ENCODE peak calls at places on chromosomes 7 and 10, in six cellular contexts. N is fibroblast of lung, U is A673, W is adipocyte, M is heart left ventricle, C is choroid plexus epithelial cell. V is an unnamed sample.
A peak's percentile ranks its signal among the peaks of the same experiment; 100 is the strongest.

GRCh38 chr10:37754538-37755323 is 102.7 kb downstream of the ZNF248 start:
- DNase-seq in W (peak; percentile 15), C (peak; percentile 3), M (no peak), N (no peak), U (peak; percentile 22), V (peak; percentile 5)

GRCh38 chr7:6290345-6290744 is 17.9 kb upstream of the CYTH3 start:
- DNase-seq in U (no peak), N (no peak), C (no peak), M (no peak), W (no peak), V (no peak)

GRCh38 chr7:107972075-107972482 is 30.9 kb downstream of the LAMB1 start:
- DNase-seq in W (peak; percentile 98), C (peak; percentile 96), M (peak; percentile 62), U (peak; percentile 74), N (peak; percentile 99), V (peak; percentile 86)

GRCh38 chr7:85090138-85090537 is 96.7 kb downstream of the SEMA3D start:
- DNase-seq in C (no peak), N (no peak), W (no peak), U (no peak), M (peak; percentile 18), V (no peak)

GRCh38 chr7:123769371-123769770 is 20.6 kb upstream of the WASL start:
- DNase-seq in U (no peak), W (no peak), M (peak; percentile 45), C (peak; percentile 54), N (peak; percentile 76), V (no peak)

GRCh38 chr10:86654411-86655172 is at the start of gene OPN4:
- DNase-seq in U (no peak), M (no peak), W (no peak), C (no peak), N (no peak), V (no peak)

GRCh38 chr10:48838830-48839229 is 100.8 kb downstream of the LRRC18 start:
- DNase-seq in C (no peak), U (no peak), M (no peak), W (no peak), N (no peak), V (no peak)

GRCh38 chr7:10429031-10429430 is 544.6 kb upstream of the PHF14 start:
- DNase-seq in C (no peak), M (no peak), N (no peak), W (no peak), U (no peak), V (no peak)

GRCh38 chr7:155387066-155387620 is 70.8 kb upstream of the EN2 start:
- DNase-seq in W (no peak), U (no peak), N (no peak), C (no peak), M (no peak), V (no peak)

GRCh38 chr10:132451506-132452215 is 54.7 kb downstream of the PWWP2B start:
- DNase-seq in W (no peak), N (no peak), C (no peak), U (no peak), M (no peak), V (no peak)

GRCh38 chr10:5566606-5567005 is 41.8 kb downstream of the CALML3 start:
- DNase-seq in C (no peak), M (no peak), W (no peak), U (no peak), N (no peak), V (no peak)

GRCh38 chr7:3089493-3089892 is 45.8 kb upstream of the CARD11 start:
- DNase-seq in M (no peak), N (peak; percentile 9), C (peak; percentile 34), U (peak; percentile 35), W (no peak), V (no peak)

GRCh38 chr7:70393956-70394355 is 738.0 kb upstream of the GALNT17 start:
- DNase-seq in W (no peak), N (no peak), U (no peak), M (no peak), C (no peak), V (no peak)

GRCh38 chr7:21912305-21912704 is 33.4 kb downstream of the CDCA7L start:
- DNase-seq in C (peak; percentile 20), U (peak; percentile 53), W (peak; percentile 67), M (peak; percentile 61), N (peak; percentile 46), V (peak; percentile 85)

GRCh38 chr10:51699145-51699474 is 285 bp downstream of the CSTF2T start:
- DNase-seq in M (no peak), W (no peak), N (no peak), C (no peak), U (no peak), V (no peak)

GRCh38 chr7:107147464-107148214 is 21.2 kb upstream of the HBP1 start:
- DNase-seq in W (peak; percentile 76), M (no peak), C (peak; percentile 65), U (peak; percentile 42), N (peak; percentile 57), V (no peak)

GRCh38 chr10:75137533-75138438 is 26.3 kb downstream of the SAMD8 start:
- DNase-seq in C (peak; percentile 37), M (no peak), N (peak; percentile 69), W (peak; percentile 66), U (no peak), V (peak; percentile 47)

GRCh38 chr10:103695584-103696005 is 159.8 kb downstream of the SH3PXD2A start:
- DNase-seq in M (no peak), U (peak; percentile 53), W (peak; percentile 82), C (peak; percentile 91), N (peak; percentile 42), V (peak; percentile 58)

GRCh38 chr10:103692421-103693069 is 162.8 kb downstream of the SH3PXD2A start:
- DNase-seq in U (no peak), C (no peak), W (no peak), N (no peak), M (no peak), V (no peak)

GRCh38 chr10:103691723-103692380 is 163.5 kb downstream of the SH3PXD2A start:
- DNase-seq in U (no peak), C (no peak), W (no peak), M (no peak), N (no peak), V (no peak)

GRCh38 chr10:103693070-103693811 is 162.1 kb downstream of the SH3PXD2A start:
- DNase-seq in C (no peak), U (no peak), W (peak; percentile 74), M (no peak), N (no peak), V (no peak)

DNA sequence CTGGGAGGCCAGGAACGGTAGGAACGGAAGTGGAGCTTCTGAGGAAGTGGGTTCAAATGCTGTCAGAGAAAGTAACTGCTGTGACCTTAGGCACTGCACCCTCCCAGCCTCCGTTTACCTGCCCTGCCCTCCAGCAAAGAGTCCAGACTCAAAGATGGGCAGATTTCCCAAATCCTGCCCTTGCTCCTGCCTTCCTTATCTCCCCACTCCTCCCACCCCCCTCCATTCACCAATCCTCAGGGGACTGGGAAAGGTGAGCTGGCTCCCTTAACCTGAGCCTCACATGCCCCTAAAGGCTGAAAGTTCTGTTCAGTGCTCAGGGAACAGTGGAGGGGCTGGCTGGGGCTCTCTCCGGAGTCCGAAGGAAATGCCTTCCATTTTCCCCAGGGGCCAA is 161.6 kb downstream of the SH3PXD2A start:
- DNase-seq in C (no peak), U (no peak), M (no peak), W (no peak), N (no peak), V (no peak)
- H3K4me3 ChIP-seq in C (no peak overlapping the region), U (no peak overlapping the region), M (no peak overlapping the region), W (no peak overlapping the region), N (peak overlapping the region; percentile 38), V (no peak overlapping the region)

GRCh38 chr7:80648201-80648600 is 9.8 kb downstream of the CD36 start:
- DNase-seq in C (no peak), N (no peak), M (no peak), U (no peak), W (no peak), V (no peak)
- H3K4me3 ChIP-seq in C (no peak overlapping the region), N (no peak overlapping the region), M (no peak overlapping the region), U (no peak overlapping the region), W (no peak overlapping the region), V (no peak overlapping the region)

GRCh38 chr7:73829921-73830617 is 727 bp upstream of the CLDN4 start:
- DNase-seq in W (no peak), C (no peak), M (no peak), N (no peak), U (no peak), V (no peak)

GRCh38 chr7:73828972-73829371 is 1.8 kb upstream of the CLDN4 start:
- DNase-seq in U (no peak), M (no peak), N (no peak), C (no peak), W (no peak), V (no peak)

GRCh38 chr7:73829505-73829904 is 1.3 kb upstream of the CLDN4 start:
- DNase-seq in C (no peak), W (no peak), M (no peak), N (no peak), U (no peak), V (no peak)

GRCh38 chr7:73827568-73828106 is 3.2 kb upstream of the CLDN4 start:
- DNase-seq in N (no peak), W (no peak), C (no peak), U (no peak), M (peak; percentile 47), V (no peak)

GRCh38 chr7:73828107-73828803 is 2.5 kb upstream of the CLDN4 start:
- DNase-seq in U (peak; percentile 54), M (no peak), W (no peak), C (peak; percentile 28), N (peak; percentile 36), V (no peak)
- H3K4me3 ChIP-seq in U (no peak overlapping the region), M (no peak overlapping the region), W (no peak overlapping the region), C (no peak overlapping the region), N (no peak overlapping the region), V (no peak overlapping the region)

GRCh38 chr7:93148727-93149126 is 542 bp upstream of the SAMD9L start:
- DNase-seq in M (no peak), W (no peak), N (no peak), U (no peak), C (no peak), V (no peak)
- H3K4me3 ChIP-seq in M (no peak overlapping the region), W (peak overlapping the region; percentile 87), N (no peak overlapping the region), U (no peak overlapping the region), C (no peak overlapping the region), V (no peak overlapping the region)

DNA sequence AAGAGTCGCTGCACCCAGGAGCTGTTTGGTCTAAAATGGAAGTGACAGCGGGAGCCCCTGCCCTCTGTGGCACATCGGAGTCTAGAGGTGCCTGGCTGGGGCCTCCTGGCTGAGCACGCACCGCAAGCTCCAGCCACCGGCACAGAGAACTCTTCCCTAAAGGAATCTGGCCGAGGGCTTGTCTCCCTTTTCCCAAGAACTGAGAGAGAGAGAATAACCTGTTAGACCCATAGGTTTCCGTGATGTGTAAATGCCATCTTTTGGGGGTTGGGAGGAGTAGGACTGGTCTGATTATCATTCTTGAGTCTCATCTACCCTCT is 47.3 kb downstream of the PROSER2 start:
- DNase-seq in N (no peak), C (no peak), M (no peak), W (no peak), U (no peak), V (no peak)
- H3K4me3 ChIP-seq in N (peak overlapping the region; percentile 22), C (peak overlapping the region; percentile 28), M (no peak overlapping the region), W (no peak overlapping the region), U (no peak overlapping the region), V (no peak overlapping the region)

DNA sequence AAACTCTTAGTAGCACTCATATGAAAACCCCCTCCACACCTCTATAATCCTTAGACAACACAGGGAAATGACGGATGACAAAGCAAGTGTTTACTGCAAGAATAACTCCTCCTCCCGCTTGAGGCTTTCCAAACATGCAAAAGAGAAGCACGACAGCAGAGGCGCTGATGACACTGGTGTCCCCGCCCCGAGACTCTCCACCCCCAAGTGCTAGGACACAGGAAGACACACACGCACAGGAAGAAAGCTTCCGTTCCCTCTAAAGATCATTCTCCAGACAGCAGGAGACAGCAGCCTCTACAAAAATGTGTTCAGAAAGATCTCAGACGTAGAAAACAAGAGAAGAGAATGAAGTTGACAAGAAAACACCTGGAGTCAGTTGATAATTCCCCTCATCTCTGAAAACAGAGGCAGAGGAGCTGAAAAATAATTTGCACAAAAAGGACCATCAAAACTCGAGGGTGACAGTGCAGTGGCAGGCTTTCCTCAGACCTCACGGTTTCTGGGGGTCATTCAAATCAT is 90.2 kb downstream of the DLG5 start:
- DNase-seq in C (peak; percentile 28), W (no peak), M (peak; percentile 68), U (peak; percentile 97), N (peak; percentile 10), V (no peak)
- H3K4me3 ChIP-seq in C (no peak overlapping the region), W (no peak overlapping the region), M (no peak overlapping the region), U (no peak overlapping the region), N (no peak overlapping the region), V (no peak overlapping the region)